ENCODE peak calls at places on chromosome 20, in four cellular contexts. One of them, this sample, is unnamed.

GRCh38 chr20:4925842-4926530 is 75.3 kb downstream of the SLC23A2 start:
- DNase-seq in GM12878: no peak
- DNase-seq in K562: no peak
- DNase-seq in endothelial cell of umbilical vein: peak; percentile 96
- DNase-seq in this sample: peak; percentile 77

GRCh38 chr20:48454721-48455490 is 372.9 kb downstream of the PREX1 start:
- DNase-seq in GM12878: no peak
- DNase-seq in K562: no peak
- DNase-seq in endothelial cell of umbilical vein: no peak
- DNase-seq in this sample: no peak

GRCh38 chr20:53413188-53413631 is 180.4 kb downstream of the ZNF217 start:
- DNase-seq in GM12878: peak; percentile 52
- DNase-seq in K562: peak; percentile 61
- DNase-seq in endothelial cell of umbilical vein: no peak
- DNase-seq in this sample: no peak

GRCh38 chr20:10178091-10178490 is 40.5 kb upstream of the SNAP25 start:
- DNase-seq in GM12878: no peak
- DNase-seq in K562: no peak
- DNase-seq in endothelial cell of umbilical vein: no peak
- DNase-seq in this sample: no peak

GRCh38 chr20:6473197-6473596 is 294.3 kb upstream of the BMP2 start:
- DNase-seq in GM12878: no peak
- DNase-seq in K562: no peak
- DNase-seq in endothelial cell of umbilical vein: no peak
- DNase-seq in this sample: peak; percentile 45

GRCh38 chr20:57919059-57919458 is 209.2 kb upstream of the PMEPA1 start:
- DNase-seq in GM12878: no peak
- DNase-seq in K562: no peak
- DNase-seq in endothelial cell of umbilical vein: no peak
- DNase-seq in this sample: no peak

GRCh38 chr20:42179768-42180167 is 561.6 kb upstream of the CHD6 start:
- DNase-seq in GM12878: no peak
- DNase-seq in K562: peak; percentile 37
- DNase-seq in endothelial cell of umbilical vein: no peak
- DNase-seq in this sample: no peak

GRCh38 chr20:36179170-36179945 is 24.8 kb downstream of the EPB41L1 start:
- DNase-seq in GM12878: no peak
- DNase-seq in K562: no peak
- DNase-seq in endothelial cell of umbilical vein: no peak
- DNase-seq in this sample: no peak

GRCh38 chr20:61739832-61740118 is 325.9 kb downstream of the TAF4 start:
- DNase-seq in GM12878: no peak
- DNase-seq in K562: no peak
- DNase-seq in endothelial cell of umbilical vein: no peak
- DNase-seq in this sample: no peak

GRCh38 chr20:31678389-31679356 is 41.0 kb downstream of the COX4I2 start:
- DNase-seq in GM12878: no peak
- DNase-seq in K562: peak; percentile 46
- DNase-seq in endothelial cell of umbilical vein: no peak
- DNase-seq in this sample: no peak

GRCh38 chr20:2022163-2022562 is 28.3 kb upstream of the PDYN start:
- DNase-seq in GM12878: no peak
- DNase-seq in K562: no peak
- DNase-seq in endothelial cell of umbilical vein: no peak
- DNase-seq in this sample: no peak

GRCh38 chr20:36644713-36645109 is 1.3 kb downstream of the SLA2 start:
- DNase-seq in GM12878: no peak
- DNase-seq in K562: no peak
- DNase-seq in endothelial cell of umbilical vein: no peak
- DNase-seq in this sample: no peak

GRCh38 chr20:11993886-11994466 is 76.3 kb downstream of the BTBD3 start:
- DNase-seq in GM12878: no peak
- DNase-seq in K562: no peak
- DNase-seq in endothelial cell of umbilical vein: no peak
- DNase-seq in this sample: no peak

GRCh38 chr20:45406260-45407066 is 1.6 kb upstream of the DBNDD2 start:
- DNase-seq in GM12878: no peak
- DNase-seq in K562: peak; percentile 70
- DNase-seq in endothelial cell of umbilical vein: peak; percentile 35
- DNase-seq in this sample: no peak

GRCh38 chr20:14889503-14890125 is 552.2 kb upstream of the FLRT3 start:
- DNase-seq in GM12878: no peak
- DNase-seq in K562: no peak
- DNase-seq in endothelial cell of umbilical vein: no peak
- DNase-seq in this sample: no peak

GRCh38 chr20:8443464-8444072 is 311.5 kb downstream of the PLCB1 start:
- DNase-seq in GM12878: no peak
- DNase-seq in K562: no peak
- DNase-seq in endothelial cell of umbilical vein: no peak
- DNase-seq in this sample: no peak

GRCh38 chr20:41058007-41058673 is 29.5 kb downstream of the TOP1 start:
- DNase-seq in GM12878: no peak
- DNase-seq in K562: peak; percentile 80
- DNase-seq in endothelial cell of umbilical vein: peak; percentile 71
- DNase-seq in this sample: peak; percentile 93
- TF ChIP-seq FOS in GM12878: no peak
- TF ChIP-seq FOS in K562: no peak
- TF ChIP-seq FOS in endothelial cell of umbilical vein: peak; percentile 92
- TF ChIP-seq FOS in this sample: no peak

GRCh38 chr20:59207742-59208357 is 44.2 kb downstream of the ZNF831 start:
- DNase-seq in GM12878: peak; percentile 2
- DNase-seq in K562: peak; percentile 66
- DNase-seq in endothelial cell of umbilical vein: peak; percentile 11
- DNase-seq in this sample: no peak
- TF ChIP-seq FOS in GM12878: no peak
- TF ChIP-seq FOS in K562: no peak
- TF ChIP-seq FOS in endothelial cell of umbilical vein: no peak
- TF ChIP-seq FOS in this sample: no peak

GRCh38 chr20:52031574-52032303 is 159.8 kb downstream of the ZFP64 start:
- DNase-seq in GM12878: no peak
- DNase-seq in K562: no peak
- DNase-seq in endothelial cell of umbilical vein: peak; percentile 98
- DNase-seq in this sample: peak; percentile 88
- TF ChIP-seq FOS in GM12878: no peak
- TF ChIP-seq FOS in K562: no peak
- TF ChIP-seq FOS in endothelial cell of umbilical vein: peak; percentile 63
- TF ChIP-seq FOS in this sample: peak; percentile 51

DNA sequence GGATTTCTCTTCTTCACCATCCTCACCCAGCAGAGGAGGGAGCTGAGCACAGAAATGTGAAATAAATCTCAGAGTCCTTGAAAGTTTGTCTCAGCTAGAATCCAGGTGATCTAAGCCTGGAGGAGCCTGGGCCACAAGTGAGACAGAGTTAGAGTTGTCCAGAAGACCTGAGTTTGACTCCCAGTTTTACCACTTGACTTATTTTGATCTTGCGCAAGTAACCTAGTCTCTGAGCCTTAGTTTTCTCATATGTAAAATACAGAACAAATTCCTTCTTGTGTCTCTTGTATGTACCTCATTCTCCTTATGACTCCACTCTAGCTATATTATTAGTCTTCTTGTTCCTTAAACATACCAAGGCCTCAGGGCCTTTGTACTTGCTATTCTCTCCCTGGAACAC is 36.7 kb downstream of the RALY start:
- DNase-seq in GM12878: no peak
- DNase-seq in K562: no peak
- DNase-seq in endothelial cell of umbilical vein: no peak
- DNase-seq in this sample: no peak
- TF ChIP-seq FOS in GM12878: no peak
- TF ChIP-seq FOS in K562: no peak
- TF ChIP-seq FOS in endothelial cell of umbilical vein: no peak
- TF ChIP-seq FOS in this sample: no peak

DNA sequence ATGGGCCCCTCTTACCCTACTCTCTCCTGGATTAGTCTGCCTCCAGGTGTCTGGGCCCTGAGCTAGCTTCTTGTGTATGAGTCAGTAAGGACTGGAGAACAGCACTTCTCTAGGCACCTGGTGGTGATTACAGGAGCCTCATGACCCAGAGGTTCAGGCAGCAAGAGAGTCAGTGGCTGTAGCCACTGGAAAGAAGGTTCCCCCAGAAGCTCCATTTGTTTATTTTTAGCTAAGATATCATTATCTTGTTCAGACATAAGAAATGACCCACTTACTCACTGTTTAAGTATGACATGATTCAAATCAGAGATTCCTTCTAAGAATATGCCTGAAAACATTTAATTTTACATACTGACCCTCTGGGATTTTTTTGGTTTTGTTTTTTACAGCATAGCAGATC is 23.6 kb upstream of the SLC4A11 start:
- DNase-seq in GM12878: no peak
- DNase-seq in K562: no peak
- DNase-seq in endothelial cell of umbilical vein: no peak
- DNase-seq in this sample: peak; percentile 69
- TF ChIP-seq FOS in GM12878: no peak
- TF ChIP-seq FOS in K562: no peak
- TF ChIP-seq FOS in endothelial cell of umbilical vein: no peak
- TF ChIP-seq FOS in this sample: peak; percentile 12

GRCh38 chr20:32841632-32842031 is 17.1 kb upstream of the EFCAB8 start:
- DNase-seq in GM12878: no peak
- DNase-seq in K562: no peak
- DNase-seq in endothelial cell of umbilical vein: no peak
- DNase-seq in this sample: no peak

GRCh38 chr20:32841174-32841573 is 17.5 kb upstream of the EFCAB8 start:
- DNase-seq in GM12878: no peak
- DNase-seq in K562: no peak
- DNase-seq in endothelial cell of umbilical vein: no peak
- DNase-seq in this sample: no peak

GRCh38 chr20:32839227-32839981 is 19.3 kb upstream of the EFCAB8 start:
- DNase-seq in GM12878: no peak
- DNase-seq in K562: no peak
- DNase-seq in endothelial cell of umbilical vein: no peak
- DNase-seq in this sample: no peak

GRCh38 chr20:32837157-32837556 is 17.4 kb downstream of the MAPRE1 start:
- DNase-seq in GM12878: no peak
- DNase-seq in K562: no peak
- DNase-seq in endothelial cell of umbilical vein: no peak
- DNase-seq in this sample: no peak

DNA sequence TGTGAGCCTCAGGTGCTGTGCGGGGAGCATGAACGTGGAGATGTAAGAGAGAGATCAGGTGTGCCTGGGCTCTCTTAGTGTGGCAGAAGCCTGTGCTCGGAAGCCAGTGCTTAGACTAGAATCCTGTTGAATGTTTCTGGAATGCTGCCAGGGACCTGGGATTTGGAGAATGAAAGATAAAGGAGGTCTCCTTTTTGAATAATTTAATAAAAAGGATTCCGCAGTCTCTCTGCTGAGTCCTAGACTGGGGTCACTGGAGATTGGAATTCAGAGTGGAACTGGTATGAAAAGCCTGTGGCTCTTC is 18.8 kb upstream of the EFCAB8 start:
- DNase-seq in GM12878: no peak
- DNase-seq in K562: no peak
- DNase-seq in endothelial cell of umbilical vein: no peak
- DNase-seq in this sample: no peak
- TF ChIP-seq FOS in GM12878: no peak
- TF ChIP-seq FOS in K562: no peak
- TF ChIP-seq FOS in endothelial cell of umbilical vein: no peak
- TF ChIP-seq FOS in this sample: no peak

DNA sequence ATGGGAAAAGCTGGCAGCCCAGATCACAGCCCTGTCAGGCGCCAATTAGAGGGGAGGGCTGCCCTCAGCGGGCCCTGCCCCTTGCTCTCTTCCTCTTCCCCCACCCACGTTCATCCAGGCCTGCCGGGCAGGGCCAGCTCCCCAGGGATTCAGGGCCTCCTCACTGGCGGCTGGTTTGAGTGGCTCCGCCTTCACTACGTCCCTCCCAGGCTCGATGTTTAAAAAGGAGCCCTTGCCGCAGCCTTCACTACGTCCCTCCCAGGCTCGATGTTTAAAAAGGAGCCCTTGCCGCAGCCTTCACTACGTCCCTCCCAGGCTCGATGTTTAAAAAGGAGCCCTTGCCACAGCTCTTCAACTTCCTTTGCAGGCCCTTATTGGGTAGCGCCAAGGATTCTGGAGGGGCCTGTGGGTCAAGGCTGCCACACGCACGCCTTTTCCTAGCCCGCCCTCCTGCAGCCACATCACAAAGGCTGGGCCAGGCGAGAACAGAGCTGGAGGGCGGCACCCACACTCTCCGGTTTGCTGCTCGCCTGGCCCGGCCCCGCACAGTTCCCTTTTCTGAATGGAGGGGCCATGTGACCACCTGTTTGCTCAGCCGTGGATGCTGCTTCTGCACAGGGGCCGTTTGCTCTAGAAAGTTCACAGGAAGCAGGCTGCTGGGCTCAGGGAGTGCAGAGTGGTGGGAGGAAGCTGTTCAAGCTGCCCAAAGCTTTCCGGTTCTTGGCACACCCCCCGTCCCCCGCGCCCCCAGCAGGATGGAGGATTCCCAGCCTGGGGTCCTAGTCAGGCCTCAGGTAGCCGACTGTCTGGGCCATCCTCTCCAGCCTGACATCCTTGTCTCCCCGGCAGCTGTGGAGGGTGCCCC is 1.6 kb downstream of the SLC17A9 start:
- DNase-seq in GM12878: peak; percentile 75
- DNase-seq in K562: no peak
- DNase-seq in endothelial cell of umbilical vein: peak; percentile 69
- DNase-seq in this sample: peak; percentile 54
- TF ChIP-seq FOS in GM12878: no peak
- TF ChIP-seq FOS in K562: no peak
- TF ChIP-seq FOS in endothelial cell of umbilical vein: no peak
- TF ChIP-seq FOS in this sample: no peak

GRCh38 chr20:39269493-39270217 is 307.5 kb downstream of the DHX35 start:
- DNase-seq in GM12878: no peak
- DNase-seq in K562: no peak
- DNase-seq in endothelial cell of umbilical vein: peak; percentile 17
- DNase-seq in this sample: no peak

GRCh38 chr20:39268566-39268965 is 306.4 kb downstream of the DHX35 start:
- DNase-seq in GM12878: no peak
- DNase-seq in K562: no peak
- DNase-seq in endothelial cell of umbilical vein: peak; percentile 73
- DNase-seq in this sample: no peak

GRCh38 chr20:39271205-39271604 is 309.1 kb downstream of the DHX35 start:
- DNase-seq in GM12878: no peak
- DNase-seq in K562: no peak
- DNase-seq in endothelial cell of umbilical vein: no peak
- DNase-seq in this sample: no peak

GRCh38 chr20:39266989-39267388 is 304.8 kb downstream of the DHX35 start:
- DNase-seq in GM12878: no peak
- DNase-seq in K562: no peak
- DNase-seq in endothelial cell of umbilical vein: no peak
- DNase-seq in this sample: no peak

DNA sequence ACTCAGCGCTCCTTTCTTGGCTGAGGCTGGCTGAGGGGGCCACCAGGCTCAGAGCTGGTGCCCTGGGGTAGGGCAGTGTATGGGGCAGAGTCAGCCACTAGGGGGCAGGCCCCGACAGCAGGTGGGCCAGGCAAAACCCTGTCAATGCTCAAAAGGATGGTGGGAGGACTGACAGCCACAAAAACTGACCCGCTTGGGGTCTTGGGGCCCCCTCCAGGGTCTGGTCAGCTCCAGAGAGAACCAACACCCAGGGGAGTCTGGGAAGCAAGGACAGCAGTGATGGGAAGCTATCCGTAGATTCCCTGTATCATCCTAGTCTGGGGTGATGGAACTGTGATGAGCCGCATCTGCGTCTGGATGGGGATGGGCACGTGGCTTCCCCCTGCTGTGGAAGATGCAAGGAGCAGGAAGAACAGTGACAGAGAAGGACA is 306.9 kb downstream of the DHX35 start:
- DNase-seq in GM12878: no peak
- DNase-seq in K562: peak; percentile 54
- DNase-seq in endothelial cell of umbilical vein: no peak
- DNase-seq in this sample: peak; percentile 3
- TF ChIP-seq FOS in GM12878: no peak
- TF ChIP-seq FOS in K562: no peak
- TF ChIP-seq FOS in endothelial cell of umbilical vein: no peak
- TF ChIP-seq FOS in this sample: no peak

This sample was measured in IMR-90.